ENCODE peak calls at places on chromosomes 6 and 20, in six cellular contexts. V is neural progenitor cell, J is endothelial cell of umbilical vein, C is H9, K is neuronal stem cell, G is mammary epithelial cell. H is an unnamed sample.

GRCh38 chr20:59577809-59578601 is 26.3 kb upstream of the PHACTR3 start:
- DNase-seq in V (no peak), J (no peak), C (no peak), K (no peak), G (no peak), H (no peak)

GRCh38 chr20:63499333-63499969 is 568 bp upstream of the EEF1A2 start:
- DNase-seq in V (peak), J (no peak), C (peak), K (no peak), G (no peak), H (no peak)

GRCh38 chr20:20864346-20865096 is 152.1 kb upstream of the RALGAPA2 start:
- DNase-seq in V (peak), J (no peak), C (no peak), K (peak), G (peak), H (no peak)

GRCh38 chr6:250676-251075 is 41.6 kb upstream of the DUSP22 start:
- DNase-seq in V (no peak), J (no peak), C (no peak), K (no peak), G (no peak), H (no peak)

GRCh38 chr20:15706719-15707118 is 866.5 kb downstream of the KIF16B start:
- DNase-seq in V (no peak), J (peak), C (no peak), K (no peak), G (peak), H (no peak)

GRCh38 chr6:125046107-125046925 is 84.1 kb downstream of the RNF217 start:
- DNase-seq in V (no peak), J (no peak), C (no peak), K (no peak), G (peak), H (no peak)

GRCh38 chr20:13447385-13448180 is 191.1 kb downstream of the TASP1 start:
- DNase-seq in V (no peak), J (no peak), C (no peak), K (no peak), G (no peak), H (no peak)

GRCh38 chr20:675453-676314 is at the start of gene SCRT2:
- DNase-seq in V (peak), J (peak), C (peak), K (peak), G (peak), H (peak)

GRCh38 chr6:129195666-129196065 is 312.7 kb downstream of the LAMA2 start:
- DNase-seq in V (peak), J (no peak), C (no peak), K (no peak), G (no peak), H (no peak)

GRCh38 chr6:130625825-130626500 is 201.2 kb upstream of the SMLR1 start:
- DNase-seq in V (no peak), J (peak), C (no peak), K (no peak), G (no peak), H (no peak)

DNA sequence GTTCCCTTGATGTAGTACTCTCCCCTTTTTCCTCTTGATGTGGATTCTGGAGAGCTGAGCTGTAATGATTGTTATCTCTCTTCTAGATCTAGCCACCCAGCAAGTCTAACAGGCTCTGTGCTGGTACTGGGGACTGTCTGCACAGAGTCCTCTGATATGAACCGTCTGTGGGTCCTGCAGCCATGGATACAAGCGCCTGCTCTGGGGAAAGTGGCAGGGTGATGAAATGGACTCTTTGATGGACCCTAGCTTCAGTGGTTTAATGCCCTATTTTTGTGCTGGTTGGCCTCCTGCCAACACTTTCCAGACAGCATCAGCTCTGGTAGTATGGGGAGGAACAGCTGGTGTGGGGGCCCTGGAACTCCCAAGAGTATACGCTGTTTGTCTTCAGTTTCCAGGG is 216.3 kb downstream of the ADGRG6 start:
- DNase-seq in V (no peak), J (no peak), C (no peak), K (no peak), G (peak), H (no peak)
- H2AFZ ChIP-seq in V (no peak), J (no peak), C (no peak), K (no peak), G (peak), H (no peak)

GRCh38 chr6:2104524-2104880 is 140.9 kb downstream of the GMDS start:
- DNase-seq in V (no peak), J (no peak), C (no peak), K (no peak), G (no peak), H (no peak)

GRCh38 chr6:2101213-2101612 is 144.2 kb downstream of the GMDS start:
- DNase-seq in V (no peak), J (no peak), C (no peak), K (no peak), G (peak), H (no peak)

GRCh38 chr6:2103644-2104523 is 141.5 kb downstream of the GMDS start:
- DNase-seq in V (no peak), J (peak), C (no peak), K (no peak), G (peak), H (peak)

GRCh38 chr6:2102966-2103365 is 142.4 kb downstream of the GMDS start:
- DNase-seq in V (no peak), J (peak), C (no peak), K (no peak), G (no peak), H (no peak)

GRCh38 chr6:2102316-2102883 is 143.0 kb downstream of the GMDS start:
- DNase-seq in V (no peak), J (peak), C (no peak), K (no peak), G (peak), H (no peak)
- H3K9ac ChIP-seq in V (no peak), J (no peak), C (no peak), K (no peak), G (no peak), H (no peak)

DNA sequence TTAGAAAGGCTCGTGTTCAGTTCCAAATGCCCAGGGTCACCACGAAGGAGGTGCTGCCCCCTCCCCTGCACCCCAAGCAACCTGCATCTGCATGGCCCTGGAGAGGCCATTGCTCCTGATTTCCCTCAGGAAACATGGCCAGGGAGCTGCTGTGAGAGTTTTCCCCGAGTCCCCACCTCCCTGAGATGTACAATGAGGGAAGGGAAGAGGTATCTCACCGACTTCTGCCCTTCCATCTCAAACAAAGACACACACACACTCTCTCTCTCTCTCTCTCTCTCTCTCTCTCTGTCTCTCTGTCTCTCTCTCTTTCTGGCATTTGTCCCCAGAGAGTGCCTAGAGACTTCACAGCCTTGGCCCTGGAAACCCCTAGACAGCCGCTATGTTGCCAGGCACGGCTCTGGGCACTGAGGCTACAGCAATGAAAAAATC is 120.4 kb downstream of the MRPL14 start:
- DNase-seq in V (no peak), J (no peak), C (no peak), K (no peak), G (no peak), H (no peak)
- H2AFZ ChIP-seq in V (no peak), J (no peak), C (no peak), K (no peak), G (no peak), H (no peak)

GRCh38 chr20:45945678-45946148 is 11.2 kb downstream of the PCIF1 start:
- DNase-seq in V (no peak), J (no peak), C (no peak), K (no peak), G (no peak), H (no peak)
- H3K9ac ChIP-seq in V (no peak), J (no peak), C (no peak), K (no peak), G (no peak), H (no peak)

GRCh38 chr20:50992336-50992732 is 30.6 kb downstream of the KCNG1 start:
- DNase-seq in V (no peak), J (no peak), C (peak), K (no peak), G (peak), H (no peak)
- H2AFZ ChIP-seq in V (peak), J (no peak), C (no peak), K (peak), G (peak), H (peak)

GRCh38 chr20:53428997-53429396 is 164.6 kb downstream of the ZNF217 start:
- DNase-seq in V (no peak), J (no peak), C (no peak), K (no peak), G (no peak), H (no peak)
- H3K9ac ChIP-seq in V (no peak), J (no peak), C (no peak), K (no peak), G (no peak), H (no peak)

DNA sequence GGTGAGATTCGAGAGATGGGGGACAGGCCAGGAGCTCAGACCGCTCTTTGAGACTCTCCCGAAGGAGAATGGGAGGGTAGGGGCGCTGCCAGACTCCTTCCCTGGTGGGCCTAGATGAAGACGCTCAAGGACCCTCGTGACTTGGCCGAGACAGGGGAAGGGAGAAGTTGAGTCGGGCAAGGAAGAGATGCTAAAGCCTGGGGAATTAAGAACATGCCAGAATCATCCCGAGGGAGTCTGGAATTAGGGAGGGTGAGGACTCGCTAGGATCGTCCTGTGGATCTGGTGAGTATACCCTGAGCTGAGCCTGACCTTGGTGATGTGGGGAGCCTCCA is 529 bp downstream of the UBE2C start:
- DNase-seq in V (no peak), J (no peak), C (no peak), K (no peak), G (no peak), H (no peak)
- H2AFZ ChIP-seq in V (peak), J (peak), C (no peak), K (peak), G (peak), H (peak)

H was measured in MM.1S.